ENCODE peak calls at places on chromosomes 13 and 19, in six cellular contexts. One of them, this sample, is unnamed.

GRCh38 chr19:10533656-10534386 is 9.9 kb upstream of the ATG4D start:
- DNase-seq in H1: no peak
- DNase-seq in GM12878: no peak
- DNase-seq in K562: no peak
- DNase-seq in GM12891: no peak
- DNase-seq in SK-N-SH: no peak
- DNase-seq in this sample: no peak

GRCh38 chr19:3538965-3539742 is at the start of gene TEKTIP1:
- DNase-seq in H1: peak; percentile 66
- DNase-seq in K562: peak; percentile 58
- DNase-seq in SK-N-SH: no peak
- DNase-seq in GM12891: no peak
- DNase-seq in GM12878: no peak
- DNase-seq in this sample: no peak

GRCh38 chr19:49793561-49793840 is 19.6 kb downstream of the FUZ start:
- DNase-seq in GM12878: no peak
- DNase-seq in K562: no peak
- DNase-seq in H1: no peak
- DNase-seq in GM12891: no peak
- DNase-seq in SK-N-SH: no peak
- DNase-seq in this sample: no peak

GRCh38 chr19:55614711-55615552 is 9.4 kb downstream of the ZNF784 start:
- DNase-seq in GM12891: no peak
- DNase-seq in H1: no peak
- DNase-seq in SK-N-SH: peak; percentile 30
- DNase-seq in GM12878: no peak
- DNase-seq in K562: no peak
- DNase-seq in this sample: no peak

GRCh38 chr13:81171065-81171647 is 830.2 kb upstream of the SPRY2 start:
- DNase-seq in SK-N-SH: peak; percentile 12
- DNase-seq in K562: peak; percentile 9
- DNase-seq in H1: no peak
- DNase-seq in GM12891: no peak
- DNase-seq in GM12878: no peak
- DNase-seq in this sample: no peak

GRCh38 chr13:46684287-46685001 is 112.5 kb downstream of the ESD start:
- DNase-seq in SK-N-SH: no peak
- DNase-seq in K562: no peak
- DNase-seq in GM12891: no peak
- DNase-seq in H1: no peak
- DNase-seq in GM12878: no peak
- DNase-seq in this sample: no peak

GRCh38 chr19:34189917-34190425 is 17.7 kb downstream of the LSM14A start:
- DNase-seq in SK-N-SH: no peak
- DNase-seq in GM12891: no peak
- DNase-seq in K562: no peak
- DNase-seq in GM12878: no peak
- DNase-seq in H1: no peak
- DNase-seq in this sample: no peak

GRCh38 chr13:80199067-80199466 is 141.9 kb downstream of the SPRY2 start:
- DNase-seq in GM12878: no peak
- DNase-seq in H1: no peak
- DNase-seq in K562: no peak
- DNase-seq in GM12891: no peak
- DNase-seq in SK-N-SH: no peak
- DNase-seq in this sample: no peak

GRCh38 chr19:55340144-55340783 is 588 bp downstream of the KMT5C start:
- DNase-seq in SK-N-SH: peak; percentile 63
- DNase-seq in GM12878: no peak
- DNase-seq in H1: no peak
- DNase-seq in K562: peak; percentile 69
- DNase-seq in GM12891: no peak
- DNase-seq in this sample: no peak

GRCh38 chr19:18202759-18203407 is 959 bp downstream of the RAB3A start:
- DNase-seq in H1: peak; percentile 80
- DNase-seq in GM12891: no peak
- DNase-seq in SK-N-SH: peak; percentile 70
- DNase-seq in K562: peak; percentile 69
- DNase-seq in GM12878: no peak
- DNase-seq in this sample: no peak

GRCh38 chr13:113991676-113992179 is 17.9 kb upstream of the C13orf46 start:
- DNase-seq in GM12891: no peak
- DNase-seq in H1: no peak
- DNase-seq in SK-N-SH: no peak
- DNase-seq in K562: no peak
- DNase-seq in GM12878: no peak
- DNase-seq in this sample: no peak

GRCh38 chr19:54449701-54450069 is 686 bp downstream of the LENG8 start:
- DNase-seq in H1: no peak
- DNase-seq in SK-N-SH: no peak
- DNase-seq in K562: no peak
- DNase-seq in GM12891: no peak
- DNase-seq in GM12878: no peak
- DNase-seq in this sample: no peak

GRCh38 chr19:30393046-30393445 is 20.9 kb downstream of the ZNF536 start:
- DNase-seq in H1: peak; percentile 33
- DNase-seq in GM12891: no peak
- DNase-seq in GM12878: no peak
- DNase-seq in SK-N-SH: no peak
- DNase-seq in K562: no peak
- DNase-seq in this sample: no peak

GRCh38 chr19:38012944-38013343 is 105.9 kb downstream of the SIPA1L3 start:
- DNase-seq in SK-N-SH: no peak
- DNase-seq in GM12878: no peak
- DNase-seq in K562: no peak
- DNase-seq in H1: no peak
- DNase-seq in GM12891: no peak
- DNase-seq in this sample: no peak

GRCh38 chr19:35240322-35240721 is 8.5 kb upstream of the LSR start:
- DNase-seq in SK-N-SH: no peak
- DNase-seq in H1: no peak
- DNase-seq in GM12891: no peak
- DNase-seq in K562: no peak
- DNase-seq in GM12878: peak; percentile 17
- DNase-seq in this sample: no peak

DNA sequence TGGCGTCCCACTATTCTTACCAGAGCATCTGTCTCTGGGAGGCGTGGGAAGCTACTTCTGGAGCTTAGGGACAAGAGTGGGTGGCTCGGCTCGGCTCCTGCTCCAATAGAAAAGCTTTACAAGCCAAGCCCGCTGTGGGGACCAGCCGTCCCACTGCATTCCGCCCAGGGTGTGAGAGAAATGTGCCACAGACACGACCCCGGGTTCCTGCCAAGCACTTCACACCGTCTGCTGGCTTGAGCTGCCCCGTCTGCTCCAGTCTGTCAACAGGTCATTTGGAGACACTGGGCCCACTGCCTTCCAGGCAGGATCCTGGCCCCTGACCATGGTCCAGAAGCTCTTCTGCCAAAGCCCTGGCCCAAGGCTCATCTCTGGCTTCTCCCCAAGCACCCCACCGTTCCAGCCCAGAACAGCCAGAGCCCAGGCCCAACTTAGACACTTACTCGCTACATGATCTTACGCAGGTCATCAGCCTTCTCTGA is 6.5 kb upstream of the FKRP start:
- DNase-seq in SK-N-SH: no peak
- DNase-seq in GM12878: no peak
- DNase-seq in H1: no peak
- DNase-seq in GM12891: no peak
- DNase-seq in K562: no peak
- DNase-seq in this sample: no peak
- TF ChIP-seq TAF1 in SK-N-SH: no peak
- TF ChIP-seq TAF1 in GM12878: no peak
- TF ChIP-seq TAF1 in H1: no peak
- TF ChIP-seq TAF1 in GM12891: no peak
- TF ChIP-seq TAF1 in K562: no peak
- TF ChIP-seq TAF1 in this sample: no peak

DNA sequence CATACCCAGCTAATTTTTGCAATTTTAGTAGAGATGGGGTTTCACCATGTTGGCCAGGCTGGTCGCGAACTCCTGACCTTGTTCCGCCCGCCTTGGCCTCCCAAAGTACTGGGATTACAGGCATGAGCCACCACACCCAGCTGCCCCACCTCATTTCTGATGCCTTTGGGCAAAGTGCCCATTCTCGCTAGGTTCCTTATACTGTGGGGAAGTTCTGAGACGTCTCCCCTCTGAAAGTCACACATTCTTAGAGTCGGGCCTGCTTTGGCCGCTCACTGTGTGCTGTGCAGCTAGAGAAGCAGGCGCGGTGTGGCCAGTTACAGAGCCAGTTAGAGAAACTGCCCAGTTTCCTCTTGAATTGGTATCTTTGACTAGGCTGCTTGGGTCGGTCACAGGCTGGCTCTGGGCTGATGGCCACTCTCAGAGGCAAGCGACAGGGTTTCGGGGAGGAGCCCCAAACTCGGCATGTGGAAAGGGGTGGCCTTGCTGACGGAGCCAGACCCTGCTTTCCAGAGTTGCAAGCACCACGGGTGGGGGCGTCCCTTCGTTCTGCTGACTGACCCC is 18.0 kb downstream of the PRAM1 start:
- DNase-seq in K562: no peak
- DNase-seq in SK-N-SH: no peak
- DNase-seq in H1: no peak
- DNase-seq in GM12891: no peak
- DNase-seq in GM12878: no peak
- DNase-seq in this sample: no peak
- TF ChIP-seq POLR2AphosphoS5 in K562: no peak
- TF ChIP-seq POLR2AphosphoS5 in SK-N-SH: no peak
- TF ChIP-seq POLR2AphosphoS5 in H1: no peak
- TF ChIP-seq POLR2AphosphoS5 in GM12891: no peak
- TF ChIP-seq POLR2AphosphoS5 in GM12878: no peak
- TF ChIP-seq POLR2AphosphoS5 in this sample: no peak

GRCh38 chr13:26257049-26257448 is 3.1 kb downstream of the CDK8 start:
- DNase-seq in SK-N-SH: no peak
- DNase-seq in GM12891: no peak
- DNase-seq in H1: no peak
- DNase-seq in K562: no peak
- DNase-seq in GM12878: no peak
- DNase-seq in this sample: no peak
- TF ChIP-seq TAF1 in SK-N-SH: no peak
- TF ChIP-seq TAF1 in GM12891: no peak
- TF ChIP-seq TAF1 in H1: no peak
- TF ChIP-seq TAF1 in K562: no peak
- TF ChIP-seq TAF1 in GM12878: no peak
- TF ChIP-seq TAF1 in this sample: no peak

GRCh38 chr19:48051345-48052033 is 7.6 kb upstream of the CABP5 start:
- DNase-seq in K562: peak; percentile 8
- DNase-seq in GM12891: no peak
- DNase-seq in SK-N-SH: no peak
- DNase-seq in H1: no peak
- DNase-seq in GM12878: no peak
- DNase-seq in this sample: no peak
- TF ChIP-seq POLR2AphosphoS5 in K562: no peak
- TF ChIP-seq POLR2AphosphoS5 in GM12891: no peak
- TF ChIP-seq POLR2AphosphoS5 in SK-N-SH: no peak
- TF ChIP-seq POLR2AphosphoS5 in H1: no peak
- TF ChIP-seq POLR2AphosphoS5 in GM12878: no peak
- TF ChIP-seq POLR2AphosphoS5 in this sample: no peak

GRCh38 chr13:97743946-97744345 is 209.5 kb upstream of the IPO5 start:
- DNase-seq in H1: no peak
- DNase-seq in K562: no peak
- DNase-seq in GM12878: no peak
- DNase-seq in GM12891: no peak
- DNase-seq in SK-N-SH: no peak
- DNase-seq in this sample: no peak
- TF ChIP-seq TAF1 in H1: no peak
- TF ChIP-seq TAF1 in K562: no peak
- TF ChIP-seq TAF1 in GM12878: no peak
- TF ChIP-seq TAF1 in GM12891: no peak
- TF ChIP-seq TAF1 in SK-N-SH: no peak
- TF ChIP-seq TAF1 in this sample: no peak

GRCh38 chr19:48333467-48334384 is 8.4 kb downstream of the EMP3 start:
- DNase-seq in GM12891: peak; percentile 96
- DNase-seq in K562: peak; percentile 97
- DNase-seq in H1: peak; percentile 90
- DNase-seq in SK-N-SH: peak; percentile 84
- DNase-seq in GM12878: peak; percentile 82
- DNase-seq in this sample: peak; percentile 94
- TF ChIP-seq POLR2AphosphoS5 in GM12891: no peak
- TF ChIP-seq POLR2AphosphoS5 in K562: peak; percentile 47
- TF ChIP-seq POLR2AphosphoS5 in H1: no peak
- TF ChIP-seq POLR2AphosphoS5 in SK-N-SH: no peak
- TF ChIP-seq POLR2AphosphoS5 in GM12878: no peak
- TF ChIP-seq POLR2AphosphoS5 in this sample: peak; percentile 52

GRCh38 chr13:49652691-49653305 is 24.5 kb downstream of the ARL11 start:
- DNase-seq in K562: peak; percentile 64
- DNase-seq in SK-N-SH: peak; percentile 76
- DNase-seq in GM12891: peak; percentile 34
- DNase-seq in GM12878: no peak
- DNase-seq in H1: peak; percentile 52
- DNase-seq in this sample: no peak

GRCh38 chr13:49649963-49650312 is 21.6 kb downstream of the ARL11 start:
- DNase-seq in GM12878: no peak
- DNase-seq in SK-N-SH: no peak
- DNase-seq in K562: no peak
- DNase-seq in GM12891: no peak
- DNase-seq in H1: no peak
- DNase-seq in this sample: no peak

GRCh38 chr13:49655906-49656305 is 27.6 kb downstream of the ARL11 start:
- DNase-seq in H1: no peak
- DNase-seq in SK-N-SH: no peak
- DNase-seq in GM12891: no peak
- DNase-seq in K562: no peak
- DNase-seq in GM12878: no peak
- DNase-seq in this sample: no peak

GRCh38 chr13:49651775-49652690 is 23.7 kb downstream of the ARL11 start:
- DNase-seq in K562: no peak
- DNase-seq in SK-N-SH: no peak
- DNase-seq in H1: no peak
- DNase-seq in GM12878: no peak
- DNase-seq in GM12891: no peak
- DNase-seq in this sample: no peak

GRCh38 chr13:49653478-49653877 is 25.2 kb downstream of the ARL11 start:
- DNase-seq in SK-N-SH: no peak
- DNase-seq in GM12878: no peak
- DNase-seq in H1: no peak
- DNase-seq in GM12891: no peak
- DNase-seq in K562: no peak
- DNase-seq in this sample: no peak
- TF ChIP-seq TAF1 in SK-N-SH: no peak
- TF ChIP-seq TAF1 in GM12878: no peak
- TF ChIP-seq TAF1 in H1: no peak
- TF ChIP-seq TAF1 in GM12891: no peak
- TF ChIP-seq TAF1 in K562: no peak
- TF ChIP-seq TAF1 in this sample: no peak

This sample was measured in GM12892.